ENCODE peak calls at places on chromosomes 6 and 20, in four cellular contexts. One of them, this sample, is unnamed.

GRCh38 chr6:5112065-5112799 is 27.1 kb downstream of the PPP1R3G start:
- DNase-seq in effector CD4-positive, alpha-beta T cell: no peak
- DNase-seq in sigmoid colon: peak; percentile 35
- DNase-seq in GM19239: no peak
- DNase-seq in this sample: no peak

GRCh38 chr20:50278684-50279531 is 88.3 kb downstream of the CEBPB start:
- DNase-seq in effector CD4-positive, alpha-beta T cell: no peak
- DNase-seq in sigmoid colon: peak; percentile 81
- DNase-seq in GM19239: no peak
- DNase-seq in this sample: no peak

GRCh38 chr6:99746261-99746895 is 139.7 kb downstream of the PRDM13 start:
- DNase-seq in effector CD4-positive, alpha-beta T cell: peak; percentile 33
- DNase-seq in sigmoid colon: no peak
- DNase-seq in GM19239: peak; percentile 6
- DNase-seq in this sample: peak; percentile 57

GRCh38 chr20:37441023-37441422 is 80.0 kb upstream of the NNAT start:
- DNase-seq in effector CD4-positive, alpha-beta T cell: no peak
- DNase-seq in sigmoid colon: no peak
- DNase-seq in GM19239: no peak
- DNase-seq in this sample: no peak

GRCh38 chr6:162373192-162373591 is 354.4 kb downstream of the PRKN start:
- DNase-seq in effector CD4-positive, alpha-beta T cell: no peak
- DNase-seq in sigmoid colon: no peak
- DNase-seq in GM19239: no peak
- DNase-seq in this sample: no peak

GRCh38 chr6:16102208-16102607 is 26.7 kb upstream of the MYLIP start:
- DNase-seq in effector CD4-positive, alpha-beta T cell: no peak
- DNase-seq in sigmoid colon: no peak
- DNase-seq in GM19239: no peak
- DNase-seq in this sample: no peak

GRCh38 chr6:113381232-113381631 is 475.9 kb upstream of the MARCKS start:
- DNase-seq in effector CD4-positive, alpha-beta T cell: no peak
- DNase-seq in sigmoid colon: no peak
- DNase-seq in GM19239: no peak
- DNase-seq in this sample: no peak

GRCh38 chr6:124008689-124009371 is 205.2 kb downstream of the NKAIN2 start:
- DNase-seq in effector CD4-positive, alpha-beta T cell: no peak
- DNase-seq in sigmoid colon: no peak
- DNase-seq in GM19239: no peak
- DNase-seq in this sample: no peak

GRCh38 chr20:43832096-43832816 is 82.4 kb upstream of the TOX2 start:
- DNase-seq in effector CD4-positive, alpha-beta T cell: no peak
- DNase-seq in sigmoid colon: peak; percentile 19
- DNase-seq in GM19239: no peak
- DNase-seq in this sample: no peak

GRCh38 chr6:53796451-53796780 is 1.6 kb downstream of the LRRC1 start:
- DNase-seq in effector CD4-positive, alpha-beta T cell: no peak
- DNase-seq in sigmoid colon: no peak
- DNase-seq in GM19239: no peak
- DNase-seq in this sample: no peak

GRCh38 chr6:3793545-3793944 is 42.0 kb upstream of the PXDC1 start:
- DNase-seq in effector CD4-positive, alpha-beta T cell: no peak
- DNase-seq in sigmoid colon: no peak
- DNase-seq in GM19239: no peak
- DNase-seq in this sample: no peak

GRCh38 chr6:106145741-106146227 is 59.6 kb downstream of the PRDM1 start:
- DNase-seq in effector CD4-positive, alpha-beta T cell: no peak
- DNase-seq in sigmoid colon: no peak
- DNase-seq in GM19239: no peak
- DNase-seq in this sample: no peak

GRCh38 chr20:40584128-40584819 is 104.8 kb downstream of the MAFB start:
- DNase-seq in effector CD4-positive, alpha-beta T cell: no peak
- DNase-seq in sigmoid colon: no peak
- DNase-seq in GM19239: no peak
- DNase-seq in this sample: no peak

GRCh38 chr20:20095114-20095872 is 43.0 kb downstream of the CFAP61 start:
- DNase-seq in effector CD4-positive, alpha-beta T cell: no peak
- DNase-seq in sigmoid colon: no peak
- DNase-seq in GM19239: no peak
- DNase-seq in this sample: no peak

This sample was measured in naive thymus-derived CD8-positive, alpha-beta T cell.